ENCODE peak calls at places on chromosomes 12 and 14, in six cellular contexts. R is activated CD4-positive, alpha-beta T cell treated with anti-CD3 and anti-CD28 coated beads, Interleukin-2, amount 10 ng/mL, durations not matched to agents 7 days and 5 days; X is HCEC 1CT; U is heart left ventricle; K is NCI-H146; T is iPS-NIHi11. I is an unnamed sample.

GRCh38 chr12:109741286-109741969 is 27.8 kb downstream of the FAM222A start:
- DNase-seq in R (no peak), X (no peak), U (no peak), K (no peak), T (no peak), I (no peak)

GRCh38 chr12:113424915-113425823 is 3.0 kb downstream of the SDSL start:
- DNase-seq in R (peak; percentile 57), X (peak; percentile 47), U (peak; percentile 41), K (peak; percentile 16), T (peak; percentile 77), I (no peak)

GRCh38 chr12:13465641-13466040 is 269.1 kb downstream of the EMP1 start:
- DNase-seq in R (no peak), X (no peak), U (peak; percentile 25), K (no peak), T (no peak), I (no peak)

GRCh38 chr14:92185559-92185958 is 63.8 kb downstream of the CPSF2 start:
- DNase-seq in R (no peak), X (no peak), U (no peak), K (no peak), T (no peak), I (no peak)

GRCh38 chr12:80208081-80208480 is 108.7 kb downstream of the OTOGL start:
- DNase-seq in R (no peak), X (no peak), U (no peak), K (no peak), T (no peak), I (no peak)

GRCh38 chr12:58143498-58143897 is 202.1 kb downstream of the ATP23 start:
- DNase-seq in R (no peak), X (no peak), U (no peak), K (no peak), T (no peak), I (no peak)

GRCh38 chr12:57242691-57243454 is 8.1 kb downstream of the STAC3 start:
- DNase-seq in R (peak; percentile 64), X (no peak), U (peak; percentile 49), K (peak; percentile 90), T (peak; percentile 83), I (no peak)

GRCh38 chr12:74539765-74540526 is 2.3 kb downstream of the ATXN7L3B start:
- DNase-seq in R (no peak), X (no peak), U (no peak), K (peak; percentile 70), T (no peak), I (no peak)

GRCh38 chr14:87457727-87458126 is 535.3 kb downstream of the GALC start:
- DNase-seq in R (no peak), X (no peak), U (no peak), K (no peak), T (no peak), I (no peak)

GRCh38 chr12:39341179-39341578 is 101.7 kb downstream of the KIF21A start:
- DNase-seq in R (no peak), X (no peak), U (no peak), K (no peak), T (no peak), I (no peak)